ENCODE peak calls at places on chromosome 2, in eight cellular contexts. One of them, this sample, is unnamed.

GRCh38 chr2:1967242-1968210 is 223.2 kb upstream of the PXDN start:
- DNase-seq in PC-3: no peak
- DNase-seq in A549: no peak
- DNase-seq in uterus: no peak
- DNase-seq in pancreas: no peak
- DNase-seq in fibroblast of lung: no peak
- DNase-seq in neuronal stem cell: no peak
- DNase-seq in body of pancreas: no peak
- DNase-seq in this sample: no peak

GRCh38 chr2:84461310-84461709 is 2.2 kb upstream of the SUCLG1 start:
- DNase-seq in PC-3: no peak
- DNase-seq in A549: no peak
- DNase-seq in uterus: no peak
- DNase-seq in pancreas: no peak
- DNase-seq in fibroblast of lung: no peak
- DNase-seq in neuronal stem cell: no peak
- DNase-seq in body of pancreas: no peak
- DNase-seq in this sample: no peak

GRCh38 chr2:104444392-104444791 is 409.5 kb upstream of the POU3F3 start:
- DNase-seq in PC-3: no peak
- DNase-seq in A549: no peak
- DNase-seq in uterus: no peak
- DNase-seq in pancreas: no peak
- DNase-seq in fibroblast of lung: peak; percentile 80
- DNase-seq in neuronal stem cell: no peak
- DNase-seq in body of pancreas: no peak
- DNase-seq in this sample: no peak

GRCh38 chr2:8424997-8425900 is 256.6 kb upstream of the ID2 start:
- DNase-seq in PC-3: no peak
- DNase-seq in A549: no peak
- DNase-seq in uterus: no peak
- DNase-seq in pancreas: no peak
- DNase-seq in fibroblast of lung: no peak
- DNase-seq in neuronal stem cell: no peak
- DNase-seq in body of pancreas: no peak
- DNase-seq in this sample: no peak

GRCh38 chr2:148493822-148494563 is 150.6 kb upstream of the EPC2 start:
- DNase-seq in PC-3: no peak
- DNase-seq in A549: no peak
- DNase-seq in uterus: no peak
- DNase-seq in pancreas: no peak
- DNase-seq in fibroblast of lung: no peak
- DNase-seq in neuronal stem cell: no peak
- DNase-seq in body of pancreas: no peak
- DNase-seq in this sample: no peak

GRCh38 chr2:45134726-45135125 is 125.5 kb upstream of the SIX2 start:
- DNase-seq in PC-3: no peak
- DNase-seq in A549: no peak
- DNase-seq in uterus: no peak
- DNase-seq in pancreas: no peak
- DNase-seq in fibroblast of lung: no peak
- DNase-seq in neuronal stem cell: no peak
- DNase-seq in body of pancreas: no peak
- DNase-seq in this sample: no peak

GRCh38 chr2:45910473-45911060 is 259.1 kb downstream of the PRKCE start:
- DNase-seq in PC-3: no peak
- DNase-seq in A549: no peak
- DNase-seq in uterus: no peak
- DNase-seq in pancreas: no peak
- DNase-seq in fibroblast of lung: no peak
- DNase-seq in neuronal stem cell: no peak
- DNase-seq in body of pancreas: no peak
- DNase-seq in this sample: no peak

GRCh38 chr2:96169868-96170507 is 24.7 kb upstream of the DUSP2 start:
- DNase-seq in PC-3: no peak
- DNase-seq in A549: no peak
- DNase-seq in uterus: no peak
- DNase-seq in pancreas: no peak
- DNase-seq in fibroblast of lung: no peak
- DNase-seq in neuronal stem cell: no peak
- DNase-seq in body of pancreas: no peak
- DNase-seq in this sample: no peak

GRCh38 chr2:143545643-143546275 is 416.5 kb downstream of the ARHGAP15 start:
- DNase-seq in PC-3: no peak
- DNase-seq in A549: no peak
- DNase-seq in uterus: no peak
- DNase-seq in pancreas: no peak
- DNase-seq in fibroblast of lung: peak; percentile 69
- DNase-seq in neuronal stem cell: no peak
- DNase-seq in body of pancreas: no peak
- DNase-seq in this sample: no peak

GRCh38 chr2:203687161-203687560 is 19.3 kb upstream of the CD28 start:
- DNase-seq in PC-3: no peak
- DNase-seq in A549: no peak
- DNase-seq in uterus: no peak
- DNase-seq in pancreas: no peak
- DNase-seq in fibroblast of lung: peak; percentile 84
- DNase-seq in neuronal stem cell: no peak
- DNase-seq in body of pancreas: no peak
- DNase-seq in this sample: no peak

GRCh38 chr2:241151934-241152660 is 1.8 kb downstream of the PPP1R7 start:
- DNase-seq in PC-3: no peak
- DNase-seq in A549: no peak
- DNase-seq in uterus: no peak
- DNase-seq in pancreas: no peak
- DNase-seq in fibroblast of lung: peak; percentile 5
- DNase-seq in neuronal stem cell: no peak
- DNase-seq in body of pancreas: no peak
- DNase-seq in this sample: no peak

GRCh38 chr2:95531254-95531771 is 46.8 kb upstream of the TRIM43B start:
- DNase-seq in PC-3: no peak
- DNase-seq in A549: no peak
- DNase-seq in uterus: no peak
- DNase-seq in pancreas: no peak
- DNase-seq in fibroblast of lung: peak; percentile 72
- DNase-seq in neuronal stem cell: no peak
- DNase-seq in body of pancreas: no peak
- DNase-seq in this sample: no peak

GRCh38 chr2:54940723-54941122 is 109.5 kb downstream of the RTN4 start:
- DNase-seq in PC-3: no peak
- DNase-seq in A549: no peak
- DNase-seq in uterus: no peak
- DNase-seq in pancreas: no peak
- DNase-seq in fibroblast of lung: no peak
- DNase-seq in neuronal stem cell: no peak
- DNase-seq in body of pancreas: no peak
- DNase-seq in this sample: no peak

GRCh38 chr2:183011741-183012140 is 26.5 kb downstream of the NCKAP1 start:
- DNase-seq in PC-3: no peak
- DNase-seq in A549: no peak
- DNase-seq in uterus: no peak
- DNase-seq in pancreas: no peak
- DNase-seq in fibroblast of lung: no peak
- DNase-seq in neuronal stem cell: no peak
- DNase-seq in body of pancreas: no peak
- DNase-seq in this sample: no peak

GRCh38 chr2:138846216-138846821 is 66.1 kb upstream of the NXPH2 start:
- DNase-seq in PC-3: peak; percentile 73
- DNase-seq in A549: peak; percentile 39
- DNase-seq in uterus: no peak
- DNase-seq in pancreas: no peak
- DNase-seq in fibroblast of lung: peak; percentile 2
- DNase-seq in neuronal stem cell: no peak
- DNase-seq in body of pancreas: no peak
- DNase-seq in this sample: peak; percentile 17

GRCh38 chr2:72925328-72925943 is 8.1 kb downstream of the EMX1 start:
- DNase-seq in PC-3: no peak
- DNase-seq in A549: no peak
- DNase-seq in uterus: no peak
- DNase-seq in pancreas: no peak
- DNase-seq in fibroblast of lung: no peak
- DNase-seq in neuronal stem cell: no peak
- DNase-seq in body of pancreas: peak; percentile 4
- DNase-seq in this sample: no peak

GRCh38 chr2:1011018-1011405 is 60.4 kb downstream of the SNTG2 start:
- DNase-seq in PC-3: no peak
- DNase-seq in A549: no peak
- DNase-seq in uterus: no peak
- DNase-seq in pancreas: no peak
- DNase-seq in fibroblast of lung: no peak
- DNase-seq in neuronal stem cell: no peak
- DNase-seq in body of pancreas: no peak
- DNase-seq in this sample: no peak

DNA sequence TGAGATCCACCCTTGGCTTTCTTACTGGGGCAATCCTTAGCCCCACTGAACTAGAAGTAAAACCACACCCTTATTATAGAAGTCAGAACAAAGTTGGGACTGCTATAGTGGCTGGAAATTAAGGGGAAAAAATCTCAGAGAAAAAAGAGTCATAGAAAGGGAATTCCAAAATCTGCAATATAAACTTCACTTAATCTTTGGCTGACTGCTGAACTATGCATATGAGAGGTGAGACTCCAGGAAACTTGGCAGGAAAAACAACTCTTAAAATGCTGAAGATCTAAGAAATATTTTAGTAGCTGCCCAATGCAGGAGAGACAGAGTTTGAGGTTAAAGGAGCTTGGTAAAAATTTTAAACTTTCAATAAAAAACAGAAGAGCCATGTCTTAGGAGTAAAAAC is 201.8 kb upstream of the FN1 start:
- DNase-seq in PC-3: no peak
- DNase-seq in A549: no peak
- DNase-seq in uterus: no peak
- DNase-seq in pancreas: no peak
- DNase-seq in fibroblast of lung: peak; percentile 89
- DNase-seq in neuronal stem cell: no peak
- DNase-seq in body of pancreas: no peak
- DNase-seq in this sample: no peak
- H3K9me3 ChIP-seq in PC-3: peaks cover 3% of the 10 kb centered on the region
- H3K9me3 ChIP-seq in A549: peaks cover 22% of the 10 kb centered on the region
- H3K9me3 ChIP-seq in uterus: no peaks in the 10 kb centered on the region
- H3K9me3 ChIP-seq in pancreas: no peaks in the 10 kb centered on the region
- H3K9me3 ChIP-seq in fibroblast of lung: no peaks in the 10 kb centered on the region
- H3K9me3 ChIP-seq in neuronal stem cell: no peaks in the 10 kb centered on the region
- H3K9me3 ChIP-seq in body of pancreas: no peaks in the 10 kb centered on the region
- H3K9me3 ChIP-seq in this sample: no peaks in the 10 kb centered on the region

DNA sequence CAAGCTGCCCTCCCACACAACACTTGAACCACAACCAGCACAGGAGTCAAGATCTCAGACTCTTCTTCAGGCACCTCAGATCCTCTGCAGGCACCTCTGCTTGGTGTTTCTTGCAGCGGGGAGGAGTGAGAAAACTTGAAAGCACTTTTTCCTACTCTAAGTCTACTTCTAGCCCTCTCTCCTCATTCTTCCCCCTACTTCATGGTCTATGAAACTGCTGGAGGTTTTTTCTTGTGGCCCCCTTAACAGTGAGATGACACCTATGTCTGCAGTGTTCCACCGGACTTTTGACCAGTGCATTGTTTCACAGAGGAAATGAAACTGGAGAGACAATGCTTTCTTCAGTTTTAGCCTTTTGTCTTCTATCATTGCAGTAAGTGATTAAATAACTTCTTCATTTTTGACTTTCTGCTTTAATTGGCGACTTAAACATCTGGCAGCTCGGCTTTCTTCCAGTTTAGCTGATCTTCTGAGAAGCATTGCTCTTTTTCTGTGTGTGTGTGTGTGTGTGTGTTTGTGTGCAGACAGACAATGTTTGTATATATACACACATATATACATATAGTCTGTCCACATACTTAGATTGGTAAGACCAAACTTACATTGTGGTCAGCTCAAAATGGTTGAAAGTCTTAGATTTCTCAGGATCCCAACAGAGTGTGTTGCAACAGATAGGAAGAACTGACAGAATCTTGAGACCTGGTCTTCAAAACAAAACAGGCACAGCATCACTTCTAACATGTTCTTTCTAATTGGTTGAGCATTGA is 1474.0 kb upstream of the TMEFF2 start:
- DNase-seq in PC-3: no peak
- DNase-seq in A549: no peak
- DNase-seq in uterus: no peak
- DNase-seq in pancreas: no peak
- DNase-seq in fibroblast of lung: no peak
- DNase-seq in neuronal stem cell: no peak
- DNase-seq in body of pancreas: no peak
- DNase-seq in this sample: no peak
- H3K4me1 ChIP-seq in PC-3: no peaks in the 10 kb centered on the region
- H3K4me1 ChIP-seq in A549: no peaks in the 10 kb centered on the region
- H3K4me1 ChIP-seq in uterus: no peaks in the 10 kb centered on the region
- H3K4me1 ChIP-seq in pancreas: no peaks in the 10 kb centered on the region
- H3K4me1 ChIP-seq in fibroblast of lung: no peaks in the 10 kb centered on the region
- H3K4me1 ChIP-seq in neuronal stem cell: no peaks in the 10 kb centered on the region
- H3K4me1 ChIP-seq in body of pancreas: no peaks in the 10 kb centered on the region
- H3K4me1 ChIP-seq in this sample: no peaks in the 10 kb centered on the region

GRCh38 chr2:222297600-222297935 is 1.2 kb downstream of the PAX3 start:
- DNase-seq in PC-3: no peak
- DNase-seq in A549: no peak
- DNase-seq in uterus: no peak
- DNase-seq in pancreas: no peak
- DNase-seq in fibroblast of lung: no peak
- DNase-seq in neuronal stem cell: no peak
- DNase-seq in body of pancreas: no peak
- DNase-seq in this sample: no peak
- H3K4me3 ChIP-seq in PC-3: no peak overlapping the region
- H3K4me3 ChIP-seq in A549: no peak overlapping the region
- H3K4me3 ChIP-seq in uterus: no peak overlapping the region
- H3K4me3 ChIP-seq in pancreas: no peak overlapping the region
- H3K4me3 ChIP-seq in fibroblast of lung: no peak overlapping the region
- H3K4me3 ChIP-seq in neuronal stem cell: no peak overlapping the region
- H3K4me3 ChIP-seq in body of pancreas: no peak overlapping the region
- H3K4me3 ChIP-seq in this sample: no peak overlapping the region

GRCh38 chr2:239765911-239766310 is 259.2 kb downstream of the NDUFA10 start:
- DNase-seq in PC-3: no peak
- DNase-seq in A549: no peak
- DNase-seq in uterus: no peak
- DNase-seq in pancreas: no peak
- DNase-seq in fibroblast of lung: no peak
- DNase-seq in neuronal stem cell: no peak
- DNase-seq in body of pancreas: no peak
- DNase-seq in this sample: no peak

GRCh38 chr2:239763433-239764097 is 261.6 kb downstream of the NDUFA10 start:
- DNase-seq in PC-3: peak; percentile 29
- DNase-seq in A549: no peak
- DNase-seq in uterus: peak; percentile 1
- DNase-seq in pancreas: no peak
- DNase-seq in fibroblast of lung: no peak
- DNase-seq in neuronal stem cell: no peak
- DNase-seq in body of pancreas: no peak
- DNase-seq in this sample: no peak

GRCh38 chr2:239762742-239763269 is 262.3 kb downstream of the NDUFA10 start:
- DNase-seq in PC-3: no peak
- DNase-seq in A549: no peak
- DNase-seq in uterus: no peak
- DNase-seq in pancreas: no peak
- DNase-seq in fibroblast of lung: no peak
- DNase-seq in neuronal stem cell: no peak
- DNase-seq in body of pancreas: no peak
- DNase-seq in this sample: no peak

GRCh38 chr2:239767016-239767905 is 257.9 kb downstream of the NDUFA10 start:
- DNase-seq in PC-3: no peak
- DNase-seq in A549: no peak
- DNase-seq in uterus: no peak
- DNase-seq in pancreas: no peak
- DNase-seq in fibroblast of lung: no peak
- DNase-seq in neuronal stem cell: no peak
- DNase-seq in body of pancreas: no peak
- DNase-seq in this sample: no peak

GRCh38 chr2:239765076-239765845 is 259.9 kb downstream of the NDUFA10 start:
- DNase-seq in PC-3: no peak
- DNase-seq in A549: no peak
- DNase-seq in uterus: no peak
- DNase-seq in pancreas: no peak
- DNase-seq in fibroblast of lung: no peak
- DNase-seq in neuronal stem cell: no peak
- DNase-seq in body of pancreas: no peak
- DNase-seq in this sample: no peak
- H3K9me3 ChIP-seq in PC-3: no peaks in the 10 kb centered on the region
- H3K9me3 ChIP-seq in A549: peaks cover 14% of the 10 kb centered on the region
- H3K9me3 ChIP-seq in uterus: no peaks in the 10 kb centered on the region
- H3K9me3 ChIP-seq in pancreas: no peaks in the 10 kb centered on the region
- H3K9me3 ChIP-seq in fibroblast of lung: no peaks in the 10 kb centered on the region
- H3K9me3 ChIP-seq in neuronal stem cell: no peaks in the 10 kb centered on the region
- H3K9me3 ChIP-seq in body of pancreas: no peaks in the 10 kb centered on the region
- H3K9me3 ChIP-seq in this sample: no peaks in the 10 kb centered on the region